ENCODE peak calls at places on chromosomes 4 and X, in seven cellular contexts. T, J, K, F, H, M and W are unnamed samples.

GRCh38 chr4:184649971-184650855 is 675 bp downstream of the PRIMPOL start:
- DNase-seq in T (peak; percentile 26), J (no peak), K (no peak), F (no peak), H (no peak), M (peak; percentile 11), W (peak; percentile 30)

GRCh38 chrX:86215260-86215659 is 67.0 kb downstream of the DACH2 start:
- DNase-seq in T (no peak), J (no peak), K (no peak), F (no peak), H (no peak), M (no peak), W (no peak)

GRCh38 chr4:183322326-183322725 is at the start of gene CLDN24:
- DNase-seq in T (no peak), J (no peak), K (no peak), F (no peak), H (no peak), M (no peak), W (no peak)

GRCh38 chr4:101853691-101854090 is 63.2 kb downstream of the BANK1 start:
- DNase-seq in T (no peak), J (no peak), K (no peak), F (no peak), H (no peak), M (no peak), W (no peak)

GRCh38 chrX:152646961-152647360 is 9.3 kb downstream of the GABRQ start:
- DNase-seq in T (no peak), J (no peak), K (no peak), F (no peak), H (no peak), M (no peak), W (no peak)

GRCh38 chr4:105350859-105351494 is 122.9 kb downstream of the PPA2 start:
- DNase-seq in T (no peak), J (no peak), K (no peak), F (peak; percentile 13), H (peak; percentile 31), M (no peak), W (no peak)

GRCh38 chr4:74628808-74629616 is 165.3 kb downstream of the BTC start:
- DNase-seq in T (no peak), J (no peak), K (no peak), F (no peak), H (no peak), M (no peak), W (no peak)

GRCh38 chr4:99219479-99219878 is 433 bp upstream of the ADH6 start:
- DNase-seq in T (no peak), J (no peak), K (no peak), F (no peak), H (no peak), M (no peak), W (no peak)

GRCh38 chr4:163372035-163372434 is 28.3 kb downstream of the NPY5R start:
- DNase-seq in T (no peak), J (no peak), K (no peak), F (no peak), H (no peak), M (no peak), W (no peak)

DNA sequence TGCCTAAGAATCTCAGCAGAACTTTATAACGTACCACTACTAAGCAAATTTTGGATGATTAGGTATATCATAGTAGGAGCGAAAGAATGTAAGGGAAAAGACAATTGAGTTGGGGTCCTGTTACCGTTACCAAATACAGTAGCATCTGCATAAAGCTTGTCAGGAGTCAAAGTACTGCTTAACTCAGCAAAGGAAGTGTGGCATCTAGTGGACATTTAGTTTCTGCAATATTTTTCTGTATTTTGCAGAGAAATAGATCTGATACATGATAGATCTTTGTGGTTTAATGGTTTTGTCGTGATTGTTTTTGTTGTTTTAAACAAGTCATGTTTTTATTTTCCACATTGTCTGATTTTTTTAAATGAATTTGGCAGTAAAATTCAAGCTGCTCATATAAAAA is 81.0 kb upstream of the SMARCAD1 start:
- DNase-seq in T (peak; percentile 11), J (no peak), K (no peak), F (no peak), H (no peak), M (no peak), W (no peak)
- TF ChIP-seq CTCF in T (no peak), J (no peak), K (no peak), F (no peak), H (no peak), M (no peak), W (no peak)

DNA sequence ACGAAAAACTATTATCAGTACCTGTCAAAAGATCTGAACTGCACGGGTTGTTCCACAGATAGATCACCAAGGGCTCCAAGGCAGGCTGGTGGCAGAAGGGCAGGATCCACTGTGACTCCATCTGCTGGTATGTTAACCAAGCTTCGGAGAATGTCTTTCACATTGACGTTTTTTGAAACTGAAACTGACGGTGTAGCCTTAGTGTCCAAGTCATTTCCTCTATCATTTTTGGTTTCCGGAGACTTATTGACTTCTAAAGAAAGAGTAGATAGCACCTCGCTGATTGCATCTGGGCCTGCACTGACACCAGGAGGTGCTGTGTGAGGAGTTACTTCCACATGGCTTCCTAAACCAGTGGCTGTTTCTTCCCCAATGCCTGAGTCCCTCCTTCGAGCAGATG is 186.9 kb downstream of the LRBA start:
- DNase-seq in T (no peak), J (no peak), K (peak; percentile 18), F (peak; percentile 64), H (no peak), M (no peak), W (no peak)
- TF ChIP-seq CTCF in T (no peak), J (no peak), K (no peak), F (no peak), H (no peak), M (no peak), W (no peak)

DNA sequence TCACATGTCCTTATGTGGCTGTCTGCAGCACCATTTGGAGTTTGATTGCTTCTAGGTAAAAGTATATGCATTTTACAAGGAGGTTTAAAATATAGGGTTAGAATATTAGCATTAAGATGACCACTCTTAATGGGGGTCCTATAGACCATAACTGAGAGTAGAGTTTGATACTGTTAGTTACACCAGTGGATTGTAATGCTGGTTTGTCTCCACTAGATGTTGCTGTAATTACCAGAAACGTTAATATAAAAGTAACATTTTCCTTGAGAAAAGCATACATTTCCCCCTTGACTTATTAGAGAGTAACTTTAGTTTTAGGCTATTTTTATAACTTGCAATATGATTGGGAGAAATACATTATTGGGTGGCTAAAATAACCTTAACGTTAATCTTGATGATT is 93.0 kb downstream of the ZXDA start:
- DNase-seq in T (no peak), J (no peak), K (no peak), F (no peak), H (no peak), M (no peak), W (no peak)
- TF ChIP-seq CTCF in T (no peak), J (peak; percentile 27), K (no peak), F (peak; percentile 22), H (peak; percentile 10), M (no peak), W (peak; percentile 23)

GRCh38 chr4:23660865-23661264 is 229.0 kb downstream of the PPARGC1A start:
- DNase-seq in T (no peak), J (no peak), K (no peak), F (no peak), H (no peak), M (no peak), W (no peak)
- TF ChIP-seq CTCF in T (no peak), J (no peak), K (no peak), F (no peak), H (no peak), M (no peak), W (no peak)

GRCh38 chr4:71711044-71711984 is 72.6 kb downstream of the GC start:
- DNase-seq in T (no peak), J (no peak), K (no peak), F (no peak), H (no peak), M (no peak), W (no peak)

GRCh38 chr4:71711985-71712348 is 71.9 kb downstream of the GC start:
- DNase-seq in T (no peak), J (no peak), K (no peak), F (no peak), H (no peak), M (no peak), W (no peak)

GRCh38 chr4:71709961-71710360 is 73.9 kb downstream of the GC start:
- DNase-seq in T (no peak), J (no peak), K (no peak), F (no peak), H (no peak), M (no peak), W (no peak)

DNA sequence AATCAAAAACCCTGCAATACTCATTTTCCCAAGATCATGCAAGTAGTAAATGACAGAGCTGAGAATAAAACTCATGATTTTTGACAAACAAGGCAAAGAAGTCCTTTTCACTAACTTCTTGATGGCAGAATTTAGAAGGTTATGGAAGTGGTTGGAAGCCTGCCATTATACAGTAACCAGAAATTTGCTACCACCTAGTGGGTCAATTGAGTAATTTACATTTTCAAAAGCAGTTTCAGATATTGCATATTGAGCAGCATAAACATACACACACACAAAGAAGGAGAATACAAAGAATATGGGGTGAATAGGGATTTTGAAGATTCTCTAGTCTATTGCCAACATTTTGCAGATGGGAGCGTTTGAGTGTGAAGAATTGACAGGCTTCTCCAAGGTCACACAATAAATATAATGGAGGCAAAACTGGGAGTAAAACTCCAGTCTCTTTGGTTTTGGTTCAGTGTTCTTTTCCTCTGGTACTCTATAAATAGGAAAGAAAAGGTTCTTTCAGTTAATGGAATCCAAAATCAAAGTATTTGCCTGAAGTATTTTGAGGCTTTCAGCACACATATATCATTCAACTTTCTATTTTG is 70.2 kb downstream of the GC start:
- DNase-seq in T (peak; percentile 21), J (no peak), K (no peak), F (peak; percentile 8), H (peak; percentile 36), M (no peak), W (no peak)
- TF ChIP-seq CTCF in T (peak; percentile 33), J (peak; percentile 54), K (no peak), F (peak; percentile 50), H (peak; percentile 50), M (peak; percentile 75), W (peak; percentile 78)

GRCh38 chr4:48681856-48682255 is 98.2 kb downstream of the FRYL start:
- DNase-seq in T (peak; percentile 12), J (no peak), K (no peak), F (peak; percentile 39), H (no peak), M (no peak), W (no peak)
- TF ChIP-seq CTCF in T (peak; percentile 22), J (peak; percentile 17), K (peak; percentile 19), F (peak; percentile 39), H (peak; percentile 39), M (no peak), W (no peak)

DNA sequence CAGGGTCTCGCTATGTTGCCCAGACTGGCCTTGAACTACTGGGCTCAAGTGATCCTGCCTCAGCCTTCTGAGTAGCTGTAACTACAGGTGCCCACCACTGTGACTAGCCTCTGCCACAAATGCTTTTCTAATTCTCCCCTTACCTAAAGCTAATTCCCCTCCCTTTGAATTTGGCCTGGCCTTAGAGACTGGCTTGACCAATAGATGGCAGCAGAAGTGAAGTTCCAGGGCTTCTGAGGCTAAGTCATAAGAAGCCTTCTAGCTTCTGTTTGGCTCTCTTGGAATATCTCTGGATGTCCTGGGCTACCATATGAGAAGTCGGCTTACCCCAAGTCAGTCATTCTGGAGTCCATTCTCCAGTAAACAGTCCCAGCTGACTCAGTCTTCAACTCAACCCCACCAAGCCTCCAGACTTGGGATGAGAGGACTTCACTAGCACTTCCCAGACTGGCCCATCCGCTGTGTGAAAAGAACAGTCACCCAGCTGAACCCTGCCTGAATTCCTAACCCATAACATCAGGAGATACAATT is 61.0 kb downstream of the HPRT1 start:
- DNase-seq in T (peak; percentile 61), J (peak; percentile 37), K (no peak), F (peak; percentile 42), H (no peak), M (peak; percentile 32), W (peak; percentile 22)
- TF ChIP-seq CTCF in T (peak; percentile 47), J (peak; percentile 24), K (no peak), F (peak; percentile 51), H (peak; percentile 58), M (peak; percentile 22), W (peak; percentile 21)